ENCODE peak calls at places on chromosomes 16 and 17, in five cellular contexts. One of them, this sample, is unnamed.

GRCh38 chr17:54967621-54968258 is 714 bp downstream of the COX11 start:
- DNase-seq in fibroblast of lung: peak
- DNase-seq in GM06990: no peak
- DNase-seq in colonic mucosa: peak
- DNase-seq in GM12864: no peak
- DNase-seq in this sample: peak

GRCh38 chr17:4881761-4882555 is 17.4 kb upstream of the C17orf107 start:
- DNase-seq in fibroblast of lung: peak
- DNase-seq in GM06990: no peak
- DNase-seq in colonic mucosa: peak
- DNase-seq in GM12864: peak
- DNase-seq in this sample: no peak

GRCh38 chr17:32795339-32795979 is 81.5 kb downstream of the MYO1D start:
- DNase-seq in fibroblast of lung: no peak
- DNase-seq in GM06990: no peak
- DNase-seq in colonic mucosa: peak
- DNase-seq in GM12864: no peak
- DNase-seq in this sample: no peak

GRCh38 chr17:33390479-33391027 is 97.5 kb upstream of the ASIC2 start:
- DNase-seq in fibroblast of lung: no peak
- DNase-seq in GM06990: no peak
- DNase-seq in colonic mucosa: no peak
- DNase-seq in GM12864: no peak
- DNase-seq in this sample: peak

GRCh38 chr16:13100970-13101369 is 199.6 kb downstream of the SHISA9 start:
- DNase-seq in fibroblast of lung: no peak
- DNase-seq in GM06990: no peak
- DNase-seq in colonic mucosa: no peak
- DNase-seq in GM12864: no peak
- DNase-seq in this sample: no peak

GRCh38 chr17:20035501-20035900 is 26.3 kb downstream of the SPECC1 start:
- DNase-seq in fibroblast of lung: no peak
- DNase-seq in GM06990: no peak
- DNase-seq in colonic mucosa: no peak
- DNase-seq in GM12864: no peak
- DNase-seq in this sample: no peak

GRCh38 chr17:320139-320538 is 32.5 kb downstream of the RPH3AL start:
- DNase-seq in fibroblast of lung: peak
- DNase-seq in GM06990: no peak
- DNase-seq in colonic mucosa: no peak
- DNase-seq in GM12864: no peak
- DNase-seq in this sample: no peak

GRCh38 chr16:48113471-48113870 is 42.3 kb downstream of the ABCC12 start:
- DNase-seq in fibroblast of lung: no peak
- DNase-seq in GM06990: no peak
- DNase-seq in colonic mucosa: no peak
- DNase-seq in GM12864: no peak
- DNase-seq in this sample: no peak

GRCh38 chr17:30236807-30237206 is 1.3 kb upstream of the SLC6A4 start:
- DNase-seq in fibroblast of lung: peak
- DNase-seq in GM06990: no peak
- DNase-seq in colonic mucosa: peak
- DNase-seq in GM12864: no peak
- DNase-seq in this sample: peak

GRCh38 chr16:22632621-22633020 is 121.9 kb downstream of the NPIPB5 start:
- DNase-seq in fibroblast of lung: no peak
- DNase-seq in GM06990: no peak
- DNase-seq in colonic mucosa: no peak
- DNase-seq in GM12864: no peak
- DNase-seq in this sample: no peak

GRCh38 chr17:77185137-77185536 is 44.4 kb downstream of the SEC14L1 start:
- DNase-seq in fibroblast of lung: no peak
- DNase-seq in GM06990: no peak
- DNase-seq in colonic mucosa: no peak
- DNase-seq in GM12864: no peak
- DNase-seq in this sample: no peak

GRCh38 chr17:45150911-45151809 is 2.9 kb downstream of the HEXIM1 start:
- DNase-seq in fibroblast of lung: peak
- DNase-seq in GM06990: no peak
- DNase-seq in colonic mucosa: no peak
- DNase-seq in GM12864: no peak
- DNase-seq in this sample: no peak

GRCh38 chr17:39014044-39014794 is 47.0 kb upstream of the FBXO47 start:
- DNase-seq in fibroblast of lung: peak
- DNase-seq in GM06990: no peak
- DNase-seq in colonic mucosa: no peak
- DNase-seq in GM12864: no peak
- DNase-seq in this sample: peak

GRCh38 chr17:73261952-73262675 is 434 bp upstream of the CPSF4L start:
- DNase-seq in fibroblast of lung: no peak
- DNase-seq in GM06990: no peak
- DNase-seq in colonic mucosa: peak
- DNase-seq in GM12864: no peak
- DNase-seq in this sample: no peak

GRCh38 chr17:29566473-29567361 is at the start of gene ABHD15:
- DNase-seq in fibroblast of lung: peak
- DNase-seq in GM06990: peak
- DNase-seq in colonic mucosa: peak
- DNase-seq in GM12864: no peak
- DNase-seq in this sample: peak

GRCh38 chr16:11078812-11079459 is 134.6 kb downstream of the CLEC16A start:
- DNase-seq in fibroblast of lung: peak
- DNase-seq in GM06990: no peak
- DNase-seq in colonic mucosa: peak
- DNase-seq in GM12864: no peak
- DNase-seq in this sample: peak

GRCh38 chr16:57610611-57611010 is 17.8 kb upstream of the ADGRG1 start:
- DNase-seq in fibroblast of lung: no peak
- DNase-seq in GM06990: no peak
- DNase-seq in colonic mucosa: peak
- DNase-seq in GM12864: no peak
- DNase-seq in this sample: no peak

GRCh38 chr17:82497483-82498405 is 21.8 kb upstream of the FOXK2 start:
- DNase-seq in fibroblast of lung: peak
- DNase-seq in GM06990: peak
- DNase-seq in colonic mucosa: peak
- DNase-seq in GM12864: no peak
- DNase-seq in this sample: peak

GRCh38 chr17:2106308-2106707 is 51.4 kb downstream of the HIC1 start:
- DNase-seq in fibroblast of lung: no peak
- DNase-seq in GM06990: no peak
- DNase-seq in colonic mucosa: no peak
- DNase-seq in GM12864: no peak
- DNase-seq in this sample: no peak

GRCh38 chr17:29116652-29117439 is 63.4 kb downstream of the MYO18A start:
- DNase-seq in fibroblast of lung: peak
- DNase-seq in GM06990: peak
- DNase-seq in colonic mucosa: peak
- DNase-seq in GM12864: no peak
- DNase-seq in this sample: peak

GRCh38 chr17:29140051-29140582 is 40.1 kb downstream of the MYO18A start:
- DNase-seq in fibroblast of lung: peak
- DNase-seq in GM06990: peak
- DNase-seq in colonic mucosa: peak
- DNase-seq in GM12864: no peak
- DNase-seq in this sample: peak

GRCh38 chr17:77509599-77509998 is 368.8 kb downstream of the SEC14L1 start:
- DNase-seq in fibroblast of lung: no peak
- DNase-seq in GM06990: no peak
- DNase-seq in colonic mucosa: no peak
- DNase-seq in GM12864: no peak
- DNase-seq in this sample: no peak

GRCh38 chr17:32227910-32228309 is 37.7 kb upstream of the RHBDL3 start:
- DNase-seq in fibroblast of lung: no peak
- DNase-seq in GM06990: no peak
- DNase-seq in colonic mucosa: no peak
- DNase-seq in GM12864: no peak
- DNase-seq in this sample: no peak

GRCh38 chr17:81557276-81558114 is 5.3 kb upstream of the FAAP100 start:
- DNase-seq in fibroblast of lung: no peak
- DNase-seq in GM06990: no peak
- DNase-seq in colonic mucosa: no peak
- DNase-seq in GM12864: no peak
- DNase-seq in this sample: no peak

DNA sequence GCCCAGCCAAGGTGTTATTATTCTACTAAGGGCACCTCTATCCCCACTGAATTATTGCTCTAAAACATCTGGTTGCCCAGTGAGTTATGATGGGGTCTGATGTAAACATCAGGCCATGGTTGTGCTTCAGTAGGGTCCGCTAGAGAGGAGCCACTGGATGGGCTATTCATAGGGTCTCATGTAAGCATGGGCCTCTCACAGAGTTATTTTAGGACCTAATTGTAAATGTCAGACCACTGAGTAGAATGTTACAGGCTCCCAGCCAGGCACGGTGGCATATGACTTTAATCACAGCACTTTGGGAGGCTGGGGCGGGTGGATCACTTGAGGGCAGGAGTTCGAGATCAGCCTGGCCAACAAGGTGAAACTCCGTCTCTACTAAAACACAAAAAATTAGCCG is 5.3 kb downstream of the RAPGEFL1 start:
- DNase-seq in fibroblast of lung: no peak
- DNase-seq in GM06990: no peak
- DNase-seq in colonic mucosa: no peak
- DNase-seq in GM12864: no peak
- DNase-seq in this sample: no peak
- H3K4me3 ChIP-seq in fibroblast of lung: no peak
- H3K4me3 ChIP-seq in GM06990: no peak
- H3K4me3 ChIP-seq in colonic mucosa: no peak
- H3K4me3 ChIP-seq in GM12864: no peak
- H3K4me3 ChIP-seq in this sample: no peak

GRCh38 chr17:79146562-79146961 is 71.9 kb downstream of the ENGASE start:
- DNase-seq in fibroblast of lung: no peak
- DNase-seq in GM06990: no peak
- DNase-seq in colonic mucosa: no peak
- DNase-seq in GM12864: no peak
- DNase-seq in this sample: no peak

GRCh38 chr17:79145548-79145947 is 70.9 kb downstream of the ENGASE start:
- DNase-seq in fibroblast of lung: no peak
- DNase-seq in GM06990: no peak
- DNase-seq in colonic mucosa: no peak
- DNase-seq in GM12864: no peak
- DNase-seq in this sample: no peak

GRCh38 chr17:79141578-79142338 is 67.1 kb downstream of the ENGASE start:
- DNase-seq in fibroblast of lung: no peak
- DNase-seq in GM06990: no peak
- DNase-seq in colonic mucosa: no peak
- DNase-seq in GM12864: no peak
- DNase-seq in this sample: no peak

GRCh38 chr17:79142375-79142774 is 67.8 kb downstream of the ENGASE start:
- DNase-seq in fibroblast of lung: no peak
- DNase-seq in GM06990: no peak
- DNase-seq in colonic mucosa: no peak
- DNase-seq in GM12864: no peak
- DNase-seq in this sample: no peak

DNA sequence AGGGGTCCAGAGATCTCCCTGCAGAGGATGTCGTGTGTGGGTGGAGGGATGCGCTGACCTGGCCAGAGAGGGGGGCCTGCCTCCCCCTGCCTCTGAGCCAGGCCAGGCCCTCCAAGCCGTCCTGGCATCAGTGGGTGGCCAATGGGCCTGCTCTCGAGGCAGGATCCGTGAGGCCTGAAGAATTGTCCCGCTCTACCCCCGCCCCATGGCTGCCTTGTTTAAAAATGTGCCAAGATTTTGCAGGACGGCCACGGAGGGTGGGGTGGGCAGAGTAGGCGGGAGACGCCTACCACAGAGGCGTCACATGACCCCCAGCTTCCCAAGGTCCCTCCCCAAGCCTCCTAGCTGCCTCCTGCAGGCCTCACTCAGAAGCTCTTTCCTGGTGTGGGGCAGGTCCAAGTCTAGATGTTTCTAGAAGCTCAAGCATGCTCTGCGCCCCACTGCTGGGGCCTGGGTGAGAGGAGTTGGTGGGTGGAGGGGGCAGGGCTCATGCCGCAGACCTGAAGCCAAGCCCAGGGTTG is 69.5 kb downstream of the ENGASE start:
- DNase-seq in fibroblast of lung: no peak
- DNase-seq in GM06990: no peak
- DNase-seq in colonic mucosa: no peak
- DNase-seq in GM12864: no peak
- DNase-seq in this sample: no peak
- TF ChIP-seq CTCF in fibroblast of lung: no peak
- TF ChIP-seq CTCF in GM06990: no peak
- TF ChIP-seq CTCF in colonic mucosa: no peak
- TF ChIP-seq CTCF in GM12864: no peak
- TF ChIP-seq CTCF in this sample: no peak

GRCh38 chr16:73064227-73064995 is 16.5 kb upstream of the ZFHX3 start:
- DNase-seq in fibroblast of lung: peak
- DNase-seq in GM06990: no peak
- DNase-seq in colonic mucosa: no peak
- DNase-seq in GM12864: no peak
- DNase-seq in this sample: peak
- H3K4me3 ChIP-seq in fibroblast of lung: peak
- H3K4me3 ChIP-seq in GM06990: no peak
- H3K4me3 ChIP-seq in colonic mucosa: peak
- H3K4me3 ChIP-seq in GM12864: no peak
- H3K4me3 ChIP-seq in this sample: peak

GRCh38 chr17:75854881-75855309 is 240 bp downstream of the WBP2 start:
- DNase-seq in fibroblast of lung: no peak
- DNase-seq in GM06990: no peak
- DNase-seq in colonic mucosa: no peak
- DNase-seq in GM12864: no peak
- DNase-seq in this sample: no peak

GRCh38 chr17:75853410-75853809 is 1.7 kb downstream of the WBP2 start:
- DNase-seq in fibroblast of lung: no peak
- DNase-seq in GM06990: no peak
- DNase-seq in colonic mucosa: no peak
- DNase-seq in GM12864: no peak
- DNase-seq in this sample: peak

GRCh38 chr17:75854111-75854748 is 905 bp downstream of the WBP2 start:
- DNase-seq in fibroblast of lung: peak
- DNase-seq in GM06990: no peak
- DNase-seq in colonic mucosa: no peak
- DNase-seq in GM12864: no peak
- DNase-seq in this sample: peak

GRCh38 chr17:75855310-75856061 is at the start of gene WBP2:
- DNase-seq in fibroblast of lung: peak
- DNase-seq in GM06990: peak
- DNase-seq in colonic mucosa: peak
- DNase-seq in GM12864: peak
- DNase-seq in this sample: peak

DNA sequence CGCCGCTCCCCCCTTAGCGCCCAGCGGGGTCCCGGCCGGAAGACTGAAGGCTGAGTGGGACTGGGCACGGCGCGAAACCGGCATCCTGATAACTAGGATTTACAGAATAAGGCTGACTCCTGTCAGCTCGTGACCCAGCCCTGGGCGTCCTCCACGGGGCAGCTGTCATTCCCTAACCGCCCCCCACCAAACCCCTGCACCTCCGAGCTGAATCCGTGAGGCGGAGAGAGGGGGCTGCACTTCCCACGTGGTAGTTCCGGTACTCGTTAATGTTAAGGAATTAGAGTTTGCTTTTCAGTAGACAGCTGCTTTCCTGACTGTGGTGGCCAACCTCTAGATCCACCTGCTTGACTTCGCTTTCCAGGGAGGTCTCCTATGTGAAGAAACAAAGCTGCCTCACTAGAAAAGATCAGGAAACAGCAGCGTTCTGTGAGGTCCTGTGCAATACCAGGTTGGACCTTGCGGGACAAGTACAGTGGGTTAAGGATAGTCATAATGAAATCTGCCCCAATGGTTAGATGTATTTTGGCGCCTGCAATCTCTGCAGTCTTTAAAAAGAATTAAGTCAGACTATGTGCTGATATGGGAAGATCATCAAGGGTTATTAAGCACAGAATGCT is 1.0 kb upstream of the WBP2 start:
- DNase-seq in fibroblast of lung: no peak
- DNase-seq in GM06990: no peak
- DNase-seq in colonic mucosa: no peak
- DNase-seq in GM12864: no peak
- DNase-seq in this sample: no peak
- TF ChIP-seq CTCF in fibroblast of lung: no peak
- TF ChIP-seq CTCF in GM06990: peak
- TF ChIP-seq CTCF in colonic mucosa: no peak
- TF ChIP-seq CTCF in GM12864: no peak
- TF ChIP-seq CTCF in this sample: no peak